ENCODE peak calls at places on chromosomes 16 and 17, in ten cellular contexts. O is colonic mucosa, K is EL, S is substantia nigra, D is choroid plexus epithelial cell, Q is ascending aorta, N is lower leg skin, Y is H7, R is PC-3, M is Calu3. J is an unnamed sample.
A peak's percentile ranks its signal among the peaks of the same experiment; 100 is the strongest.

GRCh38 chr17:29061036-29061435 is 18.1 kb downstream of the PIPOX start:
- DNase-seq in S (no peak), O (no peak), Y (no peak), Q (no peak), D (no peak), R (no peak), M (no peak), N (no peak), K (no peak), J (no peak)

GRCh38 chr16:30368122-30368791 is 2.0 kb downstream of the TBC1D10B start:
- DNase-seq in N (no peak), Y (no peak), R (peak; percentile 51), M (peak; percentile 46), S (no peak), Q (no peak), K (peak; percentile 70), D (peak; percentile 56), O (no peak), J (no peak)

GRCh38 chr16:70482624-70483023 is 28.2 kb downstream of the FCSK start:
- DNase-seq in M (no peak), Y (peak; percentile 38), Q (no peak), N (no peak), S (no peak), K (peak; percentile 19), R (peak; percentile 17), D (no peak), O (no peak), J (no peak)

GRCh38 chr17:45326566-45326965 is 9.7 kb upstream of the MAP3K14 start:
- DNase-seq in O (peak; percentile 1), K (no peak), Y (no peak), N (peak; percentile 46), Q (no peak), D (no peak), R (no peak), M (no peak), S (no peak), J (no peak)

GRCh38 chr17:13704333-13704732 is 102.6 kb upstream of the HS3ST3A1 start:
- DNase-seq in K (peak; percentile 73), Q (no peak), D (peak; percentile 42), Y (no peak), O (no peak), M (no peak), S (no peak), N (no peak), R (peak; percentile 75), J (no peak)

GRCh38 chr16:51431517-51432241 is 280.6 kb upstream of the SALL1 start:
- DNase-seq in Q (no peak), K (peak; percentile 93), M (peak; percentile 78), S (no peak), N (no peak), O (no peak), Y (no peak), D (peak; percentile 98), R (no peak), J (peak; percentile 75)

GRCh38 chr16:74667215-74667765 is 613 bp upstream of the RFWD3 start:
- DNase-seq in Q (peak; percentile 65), D (peak; percentile 30), R (no peak), M (peak; percentile 46), O (peak; percentile 51), N (no peak), S (no peak), Y (peak; percentile 74), K (peak; percentile 25), J (peak; percentile 16)

GRCh38 chr16:2152695-2153506 is 2.7 kb upstream of the TRAF7 start:
- DNase-seq in O (peak; percentile 58), R (peak; percentile 31), K (peak; percentile 43), S (no peak), D (no peak), Y (no peak), N (no peak), M (peak; percentile 33), Q (no peak), J (no peak)

GRCh38 chr17:81120149-81120484 is 45.2 kb upstream of the PVALEF start:
- DNase-seq in K (no peak), R (peak; percentile 28), O (no peak), Q (no peak), M (no peak), S (no peak), N (no peak), D (no peak), Y (no peak), J (no peak)

J was measured in Ammon's horn.